ENCODE peak calls at places on chromosomes 1 and 21, in five cellular contexts. X is progenitor cell of endocrine pancreas, J is heart right ventricle, O is HT1080, R is caudate nucleus. N is an unnamed sample.

GRCh38 chr1:5108740-5109139 is 454.3 kb downstream of the AJAP1 start:
- DNase-seq in X (no peak), J (no peak), O (no peak), R (no peak), N (no peak)

GRCh38 chr1:236484310-236484971 is 39.3 kb upstream of the LGALS8 start:
- DNase-seq in X (no peak), J (no peak), O (no peak), R (no peak), N (no peak)

GRCh38 chr1:185551008-185551407 is 183.2 kb upstream of the HMCN1 start:
- DNase-seq in X (no peak), J (no peak), O (no peak), R (no peak), N (no peak)

GRCh38 chr21:34526618-34527290 is 14.7 kb upstream of the KCNE1 start:
- DNase-seq in X (peak; percentile 47), J (peak; percentile 92), O (peak; percentile 99), R (peak; percentile 24), N (peak; percentile 31)

GRCh38 chr21:37546299-37546908 is 179.8 kb downstream of the DYRK1A start:
- DNase-seq in X (no peak), J (no peak), O (no peak), R (no peak), N (no peak)

GRCh38 chr21:42433946-42434551 is 30.3 kb downstream of the UBASH3A start:
- DNase-seq in X (no peak), J (no peak), O (no peak), R (no peak), N (no peak)

GRCh38 chr1:209370616-209371015 is 212.9 kb upstream of the CAMK1G start:
- DNase-seq in X (no peak), J (no peak), O (no peak), R (no peak), N (no peak)

GRCh38 chr21:17848228-17848627 is 29.1 kb upstream of the C21orf91 start:
- DNase-seq in X (no peak), J (peak; percentile 9), O (peak; percentile 93), R (no peak), N (no peak)

GRCh38 chr21:33230518-33231324 is 983 bp downstream of the IFNAR2 start:
- DNase-seq in X (peak; percentile 43), J (peak; percentile 64), O (peak; percentile 31), R (peak; percentile 69), N (no peak)

GRCh38 chr1:181040284-181040865 is 6.6 kb downstream of the MR1 start:
- DNase-seq in X (no peak), J (no peak), O (no peak), R (no peak), N (no peak)

GRCh38 chr1:207838156-207839082 is 72.5 kb downstream of the CD34 start:
- DNase-seq in X (no peak), J (peak; percentile 79), O (no peak), R (peak; percentile 73), N (no peak)

GRCh38 chr21:35023396-35024070 is 25.6 kb downstream of the RUNX1 start:
- DNase-seq in X (no peak), J (no peak), O (no peak), R (no peak), N (no peak)

GRCh38 chr1:24437631-24438396 is 22.2 kb downstream of the NIPAL3 start:
- DNase-seq in X (no peak), J (peak; percentile 14), O (no peak), R (no peak), N (no peak)

GRCh38 chr1:184843732-184844495 is 89.3 kb upstream of the EDEM3 start:
- DNase-seq in X (no peak), J (no peak), O (peak; percentile 24), R (no peak), N (no peak)

GRCh38 chr1:225772323-225772768 is 5.3 kb upstream of the SRP9 start:
- DNase-seq in X (peak; percentile 81), J (peak; percentile 90), O (peak; percentile 77), R (peak; percentile 65), N (peak; percentile 61)

N was measured in 8988T.